ENCODE peak calls at places on chromosomes 3 and 15, in seven cellular contexts. L, D, H, X, B, A and F are unnamed samples.

GRCh38 chr3:127396473-127396872 is 108.6 kb upstream of the PRR20G start:
- DNase-seq in L (peak; percentile 91), D (no peak), H (no peak), X (no peak), B (no peak), A (no peak), F (no peak)

GRCh38 chr3:171851685-171852084 is 8.5 kb downstream of the TMEM212 start:
- DNase-seq in L (no peak), D (no peak), H (no peak), X (no peak), B (no peak), A (no peak), F (no peak)

GRCh38 chr3:44198265-44198956 is 43.3 kb upstream of the TOPAZ1 start:
- DNase-seq in L (peak; percentile 93), D (peak; percentile 79), H (peak; percentile 79), X (peak; percentile 20), B (peak; percentile 84), A (peak; percentile 15), F (peak; percentile 60)

GRCh38 chr3:122392868-122393844 is 9.2 kb downstream of the FAM162A start:
- DNase-seq in L (no peak), D (peak; percentile 33), H (peak; percentile 70), X (no peak), B (peak; percentile 72), A (no peak), F (no peak)

GRCh38 chr3:55002416-55002930 is 74.6 kb upstream of the LRTM1 start:
- DNase-seq in L (no peak), D (no peak), H (no peak), X (no peak), B (no peak), A (no peak), F (no peak)

GRCh38 chr3:182490601-182491485 is 302.5 kb upstream of the ATP11B start:
- DNase-seq in L (no peak), D (peak; percentile 39), H (peak; percentile 78), X (no peak), B (peak; percentile 23), A (no peak), F (no peak)

GRCh38 chr3:168123211-168124173 is 27.8 kb upstream of the GOLIM4 start:
- DNase-seq in L (no peak), D (no peak), H (no peak), X (no peak), B (peak; percentile 27), A (no peak), F (no peak)

GRCh38 chr3:146259880-146260589 is 9.1 kb upstream of the PLSCR4 start:
- DNase-seq in L (no peak), D (no peak), H (no peak), X (no peak), B (no peak), A (no peak), F (no peak)

GRCh38 chr15:51379390-51379789 is 37.9 kb downstream of the GLDN start:
- DNase-seq in L (no peak), D (no peak), H (no peak), X (no peak), B (no peak), A (no peak), F (no peak)

GRCh38 chr3:124826703-124827102 is 60.5 kb downstream of the ITGB5 start:
- DNase-seq in L (peak; percentile 81), D (no peak), H (no peak), X (no peak), B (peak; percentile 94), A (peak; percentile 34), F (no peak)

GRCh38 chr3:176785207-176785606 is 412.1 kb downstream of the TBL1XR1 start:
- DNase-seq in L (no peak), D (no peak), H (no peak), X (no peak), B (peak; percentile 11), A (no peak), F (no peak)

GRCh38 chr15:94266000-94266399 is 34.6 kb downstream of the MCTP2 start:
- DNase-seq in L (no peak), D (no peak), H (no peak), X (no peak), B (no peak), A (no peak), F (no peak)

GRCh38 chr3:189457201-189457607 is 174.0 kb upstream of the TP63 start:
- DNase-seq in L (no peak), D (no peak), H (no peak), X (no peak), B (peak; percentile 28), A (no peak), F (no peak)

GRCh38 chr3:56012732-56013131 is 455.5 kb downstream of the ERC2 start:
- DNase-seq in L (no peak), D (peak; percentile 42), H (no peak), X (no peak), B (no peak), A (no peak), F (no peak)

GRCh38 chr3:70728311-70728710 is 415.9 kb upstream of the MDFIC2 start:
- DNase-seq in L (no peak), D (no peak), H (no peak), X (no peak), B (peak; percentile 38), A (no peak), F (no peak)

GRCh38 chr3:2535206-2535605 is 436.5 kb downstream of the CNTN4 start:
- DNase-seq in L (no peak), D (no peak), H (no peak), X (no peak), B (no peak), A (no peak), F (no peak)

GRCh38 chr3:58176827-58177489 is 33.8 kb downstream of the DNASE1L3 start:
- DNase-seq in L (peak; percentile 64), D (no peak), H (no peak), X (no peak), B (peak; percentile 24), A (no peak), F (no peak)

GRCh38 chr3:40725026-40725425 is 200.3 kb downstream of the ZNF621 start:
- DNase-seq in L (no peak), D (peak; percentile 25), H (no peak), X (no peak), B (no peak), A (no peak), F (no peak)

GRCh38 chr15:67146875-67147381 is 81.5 kb downstream of the SMAD3 start:
- DNase-seq in L (peak; percentile 66), D (no peak), H (no peak), X (no peak), B (peak; percentile 96), A (no peak), F (no peak)

GRCh38 chr15:59335197-59335786 is 37.4 kb downstream of the MYO1E start:
- DNase-seq in L (peak; percentile 35), D (no peak), H (no peak), X (no peak), B (peak; percentile 45), A (no peak), F (no peak)

DNA sequence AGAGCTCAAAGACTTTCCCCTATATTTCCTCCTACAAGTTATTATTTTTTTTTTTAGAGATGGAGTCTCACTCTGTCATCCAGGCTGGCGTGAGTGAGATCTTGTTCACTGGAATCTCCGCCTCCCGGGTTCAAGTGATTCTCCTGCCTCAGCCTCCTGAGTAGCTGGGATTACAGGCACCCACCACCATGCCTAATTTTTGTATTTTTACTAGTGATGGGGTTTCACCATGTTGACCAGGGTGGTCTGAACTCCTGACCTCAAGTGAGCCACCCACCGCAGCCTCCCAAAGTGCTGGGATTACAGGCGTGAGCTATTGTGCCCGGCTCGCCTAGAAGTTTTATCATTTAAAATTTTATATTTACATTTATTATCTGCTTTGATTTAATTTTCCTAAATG is 5.9 kb downstream of the AKAP13 start:
- DNase-seq in L (no peak), D (no peak), H (no peak), X (no peak), B (no peak), A (no peak), F (no peak)
- H3K27ac ChIP-seq in L (no peak overlapping the region), D (no peak overlapping the region), H (peak overlapping the region; percentile 88), X (peak overlapping the region; percentile 50), B (no peak overlapping the region), A (no peak overlapping the region), F (no peak overlapping the region)

GRCh38 chr15:68313501-68314390 is 36.2 kb downstream of the FEM1B start:
- DNase-seq in L (peak; percentile 38), D (peak; percentile 18), H (no peak), X (no peak), B (no peak), A (no peak), F (no peak)
- H3K36me3 ChIP-seq in L (no peaks in the 10 kb centered on the region), D (no peaks in the 10 kb centered on the region), H (no peaks in the 10 kb centered on the region), X (peaks cover 11% of the 10 kb centered on the region), B (peaks cover 53% of the 10 kb centered on the region), A (peaks cover 61% of the 10 kb centered on the region), F (no peaks in the 10 kb centered on the region)

GRCh38 chr3:97010881-97011657 is 196.7 kb downstream of the EPHA6 start:
- DNase-seq in L (no peak), D (no peak), H (no peak), X (no peak), B (no peak), A (no peak), F (no peak)
- H3K27ac ChIP-seq in L (no peak overlapping the region), D (no peak overlapping the region), H (no peak overlapping the region), X (no peak overlapping the region), B (no peak overlapping the region), A (no peak overlapping the region), F (no peak overlapping the region)

DNA sequence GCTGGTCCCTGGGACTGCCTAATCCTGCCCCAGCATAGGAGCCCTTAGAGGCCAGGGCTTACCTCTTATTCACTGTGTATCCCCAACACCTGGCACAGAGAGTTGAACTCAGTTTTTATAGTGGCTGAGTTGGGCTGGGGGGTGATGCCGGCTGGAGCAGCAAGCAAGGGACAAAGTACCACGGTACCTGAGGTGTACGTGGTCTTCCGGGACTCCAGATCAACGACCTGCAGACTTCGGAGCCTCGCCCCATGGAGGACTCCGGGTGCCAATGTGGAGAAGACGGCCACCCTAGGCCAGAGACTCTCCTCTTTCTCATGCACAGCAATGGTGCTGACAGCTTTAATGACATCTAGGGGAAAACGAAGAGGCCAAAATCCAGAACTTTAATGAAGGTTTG is 8.1 kb downstream of the WDR73 start:
- DNase-seq in L (no peak), D (no peak), H (no peak), X (no peak), B (no peak), A (no peak), F (no peak)
- H3K36me3 ChIP-seq in L (peaks cover 81% of the 10 kb centered on the region), D (peaks cover 59% of the 10 kb centered on the region), H (peaks cover 91% of the 10 kb centered on the region), X (peaks cover 100% of the 10 kb centered on the region), B (peaks cover 58% of the 10 kb centered on the region), A (peaks cover 56% of the 10 kb centered on the region), F (peaks cover 84% of the 10 kb centered on the region)

GRCh38 chr3:49807427-49808114 is 4.5 kb downstream of the INKA1 start:
- DNase-seq in L (no peak), D (peak; percentile 55), H (peak; percentile 66), X (no peak), B (no peak), A (no peak), F (no peak)
- H3K27ac ChIP-seq in L (no peak overlapping the region), D (no peak overlapping the region), H (peak overlapping the region; percentile 96), X (peak overlapping the region; percentile 99), B (no peak overlapping the region), A (no peak overlapping the region), F (no peak overlapping the region)

DNA sequence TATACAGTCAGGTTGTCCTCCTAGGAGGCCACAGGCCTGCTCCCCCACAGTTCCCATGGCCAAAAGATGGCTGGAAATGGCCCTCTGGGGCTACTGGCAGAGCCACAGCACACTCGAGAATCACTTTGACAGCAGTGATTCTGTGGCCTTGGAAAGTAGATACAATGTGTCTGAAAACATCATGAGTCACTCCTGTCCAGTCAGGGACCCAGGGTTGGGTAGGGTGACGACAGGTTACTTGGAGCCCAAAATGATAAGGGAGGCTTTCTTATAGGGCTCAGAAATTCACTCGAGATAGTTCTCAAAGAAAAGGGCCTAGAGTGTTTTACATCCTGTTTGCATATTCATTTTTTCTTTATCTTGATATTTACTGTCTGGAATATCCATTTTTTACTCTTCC is 24.3 kb downstream of the MRPS25 start:
- DNase-seq in L (no peak), D (no peak), H (no peak), X (no peak), B (peak; percentile 6), A (no peak), F (no peak)
- H3K36me3 ChIP-seq in L (peaks cover 82% of the 10 kb centered on the region), D (peaks cover 81% of the 10 kb centered on the region), H (peaks cover 97% of the 10 kb centered on the region), X (peaks cover 99% of the 10 kb centered on the region), B (peaks cover 52% of the 10 kb centered on the region), A (peaks cover 44% of the 10 kb centered on the region), F (peaks cover 91% of the 10 kb centered on the region)